ENCODE peak calls at places on chromosomes 2 and 18, in eight cellular contexts. One of them, this sample, is unnamed. For H3K27me3, the result is how much of the 10 kb centered on the place peaks cover.

GRCh38 chr2:182187130-182187529 is 201.5 kb downstream of the PPP1R1C start:
- DNase-seq in thoracic aorta: no peak
- DNase-seq in dorsolateral prefrontal cortex: no peak
- DNase-seq in BJ: no peak
- DNase-seq in right lobe of liver: no peak
- DNase-seq in AG04450: no peak
- DNase-seq in psoas muscle: no peak
- DNase-seq in A673: peak
- DNase-seq in this sample: no peak

GRCh38 chr2:237354930-237355329 is 59.0 kb downstream of the COL6A3 start:
- DNase-seq in thoracic aorta: no peak
- DNase-seq in dorsolateral prefrontal cortex: no peak
- DNase-seq in BJ: peak
- DNase-seq in right lobe of liver: no peak
- DNase-seq in AG04450: no peak
- DNase-seq in psoas muscle: no peak
- DNase-seq in A673: no peak
- DNase-seq in this sample: no peak

GRCh38 chr2:213001285-213001910 is 150.0 kb downstream of the IKZF2 start:
- DNase-seq in thoracic aorta: no peak
- DNase-seq in dorsolateral prefrontal cortex: no peak
- DNase-seq in BJ: no peak
- DNase-seq in right lobe of liver: no peak
- DNase-seq in AG04450: no peak
- DNase-seq in psoas muscle: no peak
- DNase-seq in A673: peak
- DNase-seq in this sample: no peak

GRCh38 chr2:120533625-120534024 is 187.7 kb downstream of the INHBB start:
- DNase-seq in thoracic aorta: no peak
- DNase-seq in dorsolateral prefrontal cortex: peak
- DNase-seq in BJ: no peak
- DNase-seq in right lobe of liver: no peak
- DNase-seq in AG04450: no peak
- DNase-seq in psoas muscle: no peak
- DNase-seq in A673: no peak
- DNase-seq in this sample: no peak

GRCh38 chr2:74461187-74462053 is 3.2 kb downstream of the WBP1 start:
- DNase-seq in thoracic aorta: no peak
- DNase-seq in dorsolateral prefrontal cortex: no peak
- DNase-seq in BJ: no peak
- DNase-seq in right lobe of liver: no peak
- DNase-seq in AG04450: no peak
- DNase-seq in psoas muscle: no peak
- DNase-seq in A673: no peak
- DNase-seq in this sample: no peak

GRCh38 chr2:43708891-43709290 is 32.7 kb upstream of the C1GALT1C1L start:
- DNase-seq in thoracic aorta: no peak
- DNase-seq in dorsolateral prefrontal cortex: no peak
- DNase-seq in BJ: no peak
- DNase-seq in right lobe of liver: no peak
- DNase-seq in AG04450: no peak
- DNase-seq in psoas muscle: no peak
- DNase-seq in A673: no peak
- DNase-seq in this sample: no peak

GRCh38 chr2:234291765-234292204 is 205.1 kb downstream of the ARL4C start:
- DNase-seq in thoracic aorta: no peak
- DNase-seq in dorsolateral prefrontal cortex: no peak
- DNase-seq in BJ: no peak
- DNase-seq in right lobe of liver: no peak
- DNase-seq in AG04450: no peak
- DNase-seq in psoas muscle: no peak
- DNase-seq in A673: peak
- DNase-seq in this sample: peak

GRCh38 chr18:11020867-11021414 is 128.4 kb downstream of the PIEZO2 start:
- DNase-seq in thoracic aorta: no peak
- DNase-seq in dorsolateral prefrontal cortex: no peak
- DNase-seq in BJ: no peak
- DNase-seq in right lobe of liver: no peak
- DNase-seq in AG04450: no peak
- DNase-seq in psoas muscle: no peak
- DNase-seq in A673: no peak
- DNase-seq in this sample: no peak

GRCh38 chr2:102708847-102709559 is 52.8 kb upstream of the TMEM182 start:
- DNase-seq in thoracic aorta: no peak
- DNase-seq in dorsolateral prefrontal cortex: no peak
- DNase-seq in BJ: no peak
- DNase-seq in right lobe of liver: no peak
- DNase-seq in AG04450: no peak
- DNase-seq in psoas muscle: no peak
- DNase-seq in A673: no peak
- DNase-seq in this sample: no peak

GRCh38 chr2:1745171-1746023 is 1.1 kb upstream of the PXDN start:
- DNase-seq in thoracic aorta: no peak
- DNase-seq in dorsolateral prefrontal cortex: peak
- DNase-seq in BJ: no peak
- DNase-seq in right lobe of liver: peak
- DNase-seq in AG04450: no peak
- DNase-seq in psoas muscle: no peak
- DNase-seq in A673: no peak
- DNase-seq in this sample: no peak

GRCh38 chr2:127695491-127696472 is 5.5 kb upstream of the SFT2D3 start:
- DNase-seq in thoracic aorta: no peak
- DNase-seq in dorsolateral prefrontal cortex: peak
- DNase-seq in BJ: no peak
- DNase-seq in right lobe of liver: no peak
- DNase-seq in AG04450: no peak
- DNase-seq in psoas muscle: peak
- DNase-seq in A673: peak
- DNase-seq in this sample: no peak

GRCh38 chr2:133957724-133958123 is 296.1 kb upstream of the MGAT5 start:
- DNase-seq in thoracic aorta: no peak
- DNase-seq in dorsolateral prefrontal cortex: no peak
- DNase-seq in BJ: no peak
- DNase-seq in right lobe of liver: no peak
- DNase-seq in AG04450: no peak
- DNase-seq in psoas muscle: no peak
- DNase-seq in A673: no peak
- DNase-seq in this sample: no peak

GRCh38 chr18:22789600-22789999 is 143.5 kb upstream of the RBBP8 start:
- DNase-seq in thoracic aorta: no peak
- DNase-seq in dorsolateral prefrontal cortex: no peak
- DNase-seq in BJ: no peak
- DNase-seq in right lobe of liver: no peak
- DNase-seq in AG04450: no peak
- DNase-seq in psoas muscle: no peak
- DNase-seq in A673: no peak
- DNase-seq in this sample: no peak

GRCh38 chr2:186588940-186589732 is 720 bp upstream of the ITGAV start:
- DNase-seq in thoracic aorta: no peak
- DNase-seq in dorsolateral prefrontal cortex: no peak
- DNase-seq in BJ: no peak
- DNase-seq in right lobe of liver: no peak
- DNase-seq in AG04450: no peak
- DNase-seq in psoas muscle: no peak
- DNase-seq in A673: no peak
- DNase-seq in this sample: no peak

GRCh38 chr2:113920996-113921395 is 31.1 kb downstream of the ACTR3 start:
- DNase-seq in thoracic aorta: no peak
- DNase-seq in dorsolateral prefrontal cortex: no peak
- DNase-seq in BJ: no peak
- DNase-seq in right lobe of liver: no peak
- DNase-seq in AG04450: no peak
- DNase-seq in psoas muscle: no peak
- DNase-seq in A673: no peak
- DNase-seq in this sample: no peak

GRCh38 chr2:112077814-112078213 is 22.7 kb downstream of the TMEM87B start:
- DNase-seq in thoracic aorta: no peak
- DNase-seq in dorsolateral prefrontal cortex: no peak
- DNase-seq in BJ: no peak
- DNase-seq in right lobe of liver: no peak
- DNase-seq in AG04450: no peak
- DNase-seq in psoas muscle: no peak
- DNase-seq in A673: peak
- DNase-seq in this sample: no peak

GRCh38 chr2:240432820-240433801 is 2.4 kb upstream of the GPC1 start:
- DNase-seq in thoracic aorta: peak
- DNase-seq in dorsolateral prefrontal cortex: peak
- DNase-seq in BJ: no peak
- DNase-seq in right lobe of liver: peak
- DNase-seq in AG04450: no peak
- DNase-seq in psoas muscle: peak
- DNase-seq in A673: no peak
- DNase-seq in this sample: peak

GRCh38 chr2:28338046-28338753 is 54.5 kb upstream of the FOSL2 start:
- DNase-seq in thoracic aorta: peak
- DNase-seq in dorsolateral prefrontal cortex: no peak
- DNase-seq in BJ: peak
- DNase-seq in right lobe of liver: peak
- DNase-seq in AG04450: peak
- DNase-seq in psoas muscle: peak
- DNase-seq in A673: no peak
- DNase-seq in this sample: peak

GRCh38 chr18:25669741-25670140 is 317.8 kb upstream of the ZNF521 start:
- DNase-seq in thoracic aorta: no peak
- DNase-seq in dorsolateral prefrontal cortex: no peak
- DNase-seq in BJ: no peak
- DNase-seq in right lobe of liver: no peak
- DNase-seq in AG04450: no peak
- DNase-seq in psoas muscle: no peak
- DNase-seq in A673: no peak
- DNase-seq in this sample: no peak

GRCh38 chr2:185857676-185858075 is 119.1 kb downstream of the FSIP2 start:
- DNase-seq in thoracic aorta: no peak
- DNase-seq in dorsolateral prefrontal cortex: no peak
- DNase-seq in BJ: no peak
- DNase-seq in right lobe of liver: no peak
- DNase-seq in AG04450: no peak
- DNase-seq in psoas muscle: no peak
- DNase-seq in A673: no peak
- DNase-seq in this sample: no peak

GRCh38 chr2:202542142-202542541 is 92.6 kb upstream of the FAM117B start:
- DNase-seq in thoracic aorta: no peak
- DNase-seq in dorsolateral prefrontal cortex: no peak
- DNase-seq in BJ: no peak
- DNase-seq in right lobe of liver: no peak
- DNase-seq in AG04450: no peak
- DNase-seq in psoas muscle: no peak
- DNase-seq in A673: no peak
- DNase-seq in this sample: no peak

GRCh38 chr18:68676913-68677312 is 38.0 kb downstream of the TMX3 start:
- DNase-seq in thoracic aorta: no peak
- DNase-seq in dorsolateral prefrontal cortex: no peak
- DNase-seq in BJ: no peak
- DNase-seq in right lobe of liver: no peak
- DNase-seq in AG04450: no peak
- DNase-seq in psoas muscle: no peak
- DNase-seq in A673: peak
- DNase-seq in this sample: no peak
- TF ChIP-seq CTCF in thoracic aorta: no peak
- TF ChIP-seq CTCF in dorsolateral prefrontal cortex: peak
- TF ChIP-seq CTCF in BJ: peak
- TF ChIP-seq CTCF in right lobe of liver: no peak
- TF ChIP-seq CTCF in AG04450: peak
- TF ChIP-seq CTCF in psoas muscle: no peak
- TF ChIP-seq CTCF in A673: peak
- TF ChIP-seq CTCF in this sample: no peak

GRCh38 chr2:108309903-108310302 is 21.2 kb downstream of the SULT1C2 start:
- DNase-seq in thoracic aorta: no peak
- DNase-seq in dorsolateral prefrontal cortex: no peak
- DNase-seq in BJ: no peak
- DNase-seq in right lobe of liver: no peak
- DNase-seq in AG04450: no peak
- DNase-seq in psoas muscle: no peak
- DNase-seq in A673: no peak
- DNase-seq in this sample: no peak

GRCh38 chr2:108316194-108316880 is 27.6 kb downstream of the SULT1C2 start:
- DNase-seq in thoracic aorta: no peak
- DNase-seq in dorsolateral prefrontal cortex: no peak
- DNase-seq in BJ: no peak
- DNase-seq in right lobe of liver: no peak
- DNase-seq in AG04450: no peak
- DNase-seq in psoas muscle: no peak
- DNase-seq in A673: no peak
- DNase-seq in this sample: no peak

GRCh38 chr2:108315408-108316193 is 26.9 kb downstream of the SULT1C2 start:
- DNase-seq in thoracic aorta: no peak
- DNase-seq in dorsolateral prefrontal cortex: no peak
- DNase-seq in BJ: no peak
- DNase-seq in right lobe of liver: no peak
- DNase-seq in AG04450: no peak
- DNase-seq in psoas muscle: no peak
- DNase-seq in A673: no peak
- DNase-seq in this sample: no peak

GRCh38 chr2:108316881-108317258 is 28.2 kb downstream of the SULT1C2 start:
- DNase-seq in thoracic aorta: no peak
- DNase-seq in dorsolateral prefrontal cortex: no peak
- DNase-seq in BJ: no peak
- DNase-seq in right lobe of liver: no peak
- DNase-seq in AG04450: no peak
- DNase-seq in psoas muscle: no peak
- DNase-seq in A673: no peak
- DNase-seq in this sample: no peak

GRCh38 chr2:108314586-108315296 is 26.0 kb downstream of the SULT1C2 start:
- DNase-seq in thoracic aorta: no peak
- DNase-seq in dorsolateral prefrontal cortex: no peak
- DNase-seq in BJ: no peak
- DNase-seq in right lobe of liver: no peak
- DNase-seq in AG04450: no peak
- DNase-seq in psoas muscle: no peak
- DNase-seq in A673: no peak
- DNase-seq in this sample: no peak
- H3K27me3 ChIP-seq in thoracic aorta: under half
- H3K27me3 ChIP-seq in dorsolateral prefrontal cortex: under half
- H3K27me3 ChIP-seq in BJ: under half
- H3K27me3 ChIP-seq in right lobe of liver: under half
- H3K27me3 ChIP-seq in AG04450: under half
- H3K27me3 ChIP-seq in psoas muscle: under half
- H3K27me3 ChIP-seq in A673: under half
- H3K27me3 ChIP-seq in this sample: under half

DNA sequence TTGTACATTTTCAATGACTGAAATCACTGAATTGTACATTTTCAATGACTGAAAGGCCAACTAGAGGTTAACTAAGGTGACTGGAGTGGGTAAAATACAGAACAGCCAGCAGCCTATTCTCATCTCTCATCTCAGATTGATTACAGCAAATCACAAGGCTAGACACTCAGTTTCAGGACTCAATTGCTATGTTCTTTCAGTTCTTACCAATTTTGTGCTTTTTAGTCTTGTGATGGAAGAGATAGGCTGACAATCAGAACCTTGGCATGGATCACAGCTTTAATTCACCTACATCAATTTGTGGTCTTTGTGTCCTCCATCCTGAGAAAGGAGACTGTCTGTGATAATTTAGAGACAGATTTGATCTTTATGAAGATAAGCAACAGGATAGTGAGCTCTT is 124.7 kb downstream of the GULP1 start:
- DNase-seq in thoracic aorta: no peak
- DNase-seq in dorsolateral prefrontal cortex: no peak
- DNase-seq in BJ: no peak
- DNase-seq in right lobe of liver: no peak
- DNase-seq in AG04450: no peak
- DNase-seq in psoas muscle: no peak
- DNase-seq in A673: no peak
- DNase-seq in this sample: no peak
- TF ChIP-seq CTCF in thoracic aorta: no peak
- TF ChIP-seq CTCF in dorsolateral prefrontal cortex: no peak
- TF ChIP-seq CTCF in BJ: no peak
- TF ChIP-seq CTCF in right lobe of liver: no peak
- TF ChIP-seq CTCF in AG04450: no peak
- TF ChIP-seq CTCF in psoas muscle: no peak
- TF ChIP-seq CTCF in A673: no peak
- TF ChIP-seq CTCF in this sample: no peak

GRCh38 chr2:14638488-14638887 is 6.0 kb downstream of the LRATD1 start:
- DNase-seq in thoracic aorta: no peak
- DNase-seq in dorsolateral prefrontal cortex: no peak
- DNase-seq in BJ: no peak
- DNase-seq in right lobe of liver: no peak
- DNase-seq in AG04450: no peak
- DNase-seq in psoas muscle: no peak
- DNase-seq in A673: no peak
- DNase-seq in this sample: no peak
- H3K27me3 ChIP-seq in thoracic aorta: under half
- H3K27me3 ChIP-seq in dorsolateral prefrontal cortex: under half
- H3K27me3 ChIP-seq in BJ: under half
- H3K27me3 ChIP-seq in right lobe of liver: under half
- H3K27me3 ChIP-seq in AG04450: under half
- H3K27me3 ChIP-seq in psoas muscle: under half
- H3K27me3 ChIP-seq in A673: half or more
- H3K27me3 ChIP-seq in this sample: under half

This sample was measured in left ventricle myocardium inferior.